ENCODE peak calls at places on chromosomes 16 and 17, in four cellular contexts. P is transverse colon; O is activated CD8-positive, alpha-beta T cell treated with anti-CD3 and anti-CD28 coated beads for 36 hours; W is kidney tubule cell. C is an unnamed sample.

GRCh38 chr17:50719924-50720805 is 762 bp downstream of the LUC7L3 start:
- DNase-seq in W (no peak), O (no peak), P (no peak), C (no peak)

GRCh38 chr17:61133853-61134252 is 265.8 kb upstream of the TBX2 start:
- DNase-seq in W (no peak), O (no peak), P (no peak), C (no peak)

GRCh38 chr16:28866454-28866804 is 2.8 kb downstream of the SH2B1 start:
- DNase-seq in P (no peak), W (no peak), O (no peak), C (no peak)

GRCh38 chr17:66664336-66664735 is 170.6 kb upstream of the CACNG5 start:
- DNase-seq in O (no peak), P (no peak), W (no peak), C (no peak)

GRCh38 chr16:84922351-84923135 is 88.8 kb downstream of the ZDHHC7 start:
- DNase-seq in O (no peak), P (peak; percentile 63), W (no peak), C (no peak)

GRCh38 chr17:39304188-39304587 is 78.4 kb upstream of the STAC2 start:
- DNase-seq in P (no peak), W (no peak), O (no peak), C (no peak)

GRCh38 chr16:88372522-88372921 is 10.2 kb upstream of the ZNF469 start:
- DNase-seq in O (no peak), W (no peak), P (no peak), C (no peak)

GRCh38 chr17:33973491-33973890 is 281.6 kb upstream of the CCL2 start:
- DNase-seq in W (no peak), P (no peak), O (no peak), C (no peak)

GRCh38 chr16:81140930-81141780 is 45.0 kb upstream of the GCSH start:
- DNase-seq in P (no peak), W (no peak), O (peak; percentile 35), C (peak; percentile 60)

GRCh38 chr17:76689859-76690258 is 20.9 kb downstream of the MXRA7 start:
- DNase-seq in W (no peak), P (no peak), O (no peak), C (no peak)

GRCh38 chr16:456891-457483 is 31.5 kb downstream of the RAB11FIP3 start:
- DNase-seq in O (no peak), W (no peak), P (no peak), C (no peak)

GRCh38 chr17:48427598-48427997 is 2.4 kb downstream of the SKAP1 start:
- DNase-seq in W (peak; percentile 35), P (peak; percentile 31), O (peak; percentile 92), C (no peak)

GRCh38 chr17:9044796-9045470 is 23.6 kb downstream of the NTN1 start:
- DNase-seq in O (no peak), P (no peak), W (no peak), C (no peak)

GRCh38 chr17:47806026-47806912 is 15.3 kb downstream of the OSBPL7 start:
- DNase-seq in P (no peak), W (no peak), O (no peak), C (no peak)

GRCh38 chr17:51442112-51442865 is 181.9 kb downstream of the UTP18 start:
- DNase-seq in P (no peak), O (no peak), W (no peak), C (no peak)

GRCh38 chr17:6756425-6757012 is 673 bp downstream of the XAF1 start:
- DNase-seq in O (no peak), W (no peak), P (no peak), C (no peak)

GRCh38 chr17:39617446-39618251 is 9.1 kb upstream of the PPP1R1B start:
- DNase-seq in W (peak; percentile 71), O (peak; percentile 59), P (peak; percentile 83), C (peak; percentile 100)

GRCh38 chr17:34163681-34164080 is 91.4 kb upstream of the CCL2 start:
- DNase-seq in P (no peak), W (peak; percentile 32), O (no peak), C (no peak)

GRCh38 chr16:51103590-51103989 is 47.5 kb downstream of the SALL1 start:
- DNase-seq in P (no peak), W (no peak), O (no peak), C (no peak)

GRCh38 chr16:88334517-88335149 is 48.1 kb upstream of the ZNF469 start:
- DNase-seq in O (no peak), W (peak; percentile 40), P (no peak), C (no peak)

GRCh38 chr17:6427284-6427781 is 7.6 kb downstream of the AIPL1 start:
- DNase-seq in W (peak; percentile 51), O (peak; percentile 80), P (no peak), C (no peak)

GRCh38 chr16:88882358-88883030 is 16.0 kb upstream of the PABPN1L start:
- DNase-seq in P (peak; percentile 65), W (no peak), O (no peak), C (no peak)

GRCh38 chr16:78216166-78216745 is 116.8 kb downstream of the WWOX start:
- DNase-seq in P (no peak), W (no peak), O (no peak), C (no peak)

GRCh38 chr17:38798614-38799500 is 499 bp downstream of the PIP4K2B start:
- DNase-seq in W (peak; percentile 48), P (peak; percentile 62), O (peak; percentile 65), C (no peak)

GRCh38 chr17:21814776-21815175 is 122.5 kb downstream of the KCNJ18 start:
- DNase-seq in W (peak; percentile 1), P (no peak), O (no peak), C (no peak)

GRCh38 chr17:46013502-46014165 is 14.6 kb downstream of the STH start:
- DNase-seq in O (no peak), P (no peak), W (no peak), C (no peak)

GRCh38 chr17:44794699-44795413 is 35.2 kb downstream of the GJC1 start:
- DNase-seq in P (no peak), W (peak; percentile 99), O (no peak), C (no peak)

GRCh38 chr17:46722662-46723285 is 95.7 kb downstream of the WNT3 start:
- DNase-seq in W (peak; percentile 82), O (no peak), P (no peak), C (no peak)

GRCh38 chr17:79519152-79519523 is 91.7 kb downstream of the RBFOX3 start:
- DNase-seq in W (no peak), O (no peak), P (no peak), C (no peak)

GRCh38 chr17:62627219-62627903 is at the start of gene MRC2:
- DNase-seq in O (peak; percentile 62), P (peak; percentile 35), W (peak; percentile 62), C (peak; percentile 19)

GRCh38 chr17:72931163-72931562 is 161.3 kb downstream of the SLC39A11 start:
- DNase-seq in P (no peak), W (peak; percentile 35), O (peak; percentile 54), C (no peak)

GRCh38 chr17:66593116-66593515 is 241.8 kb upstream of the CACNG5 start:
- DNase-seq in W (no peak), P (no peak), O (no peak), C (no peak)

GRCh38 chr17:2054740-2055493 is at the start of gene HIC1:
- DNase-seq in O (peak; percentile 84), W (peak; percentile 76), P (peak; percentile 77), C (peak; percentile 73)

GRCh38 chr16:1687427-1688316 is 9.6 kb downstream of the JPT2 start:
- DNase-seq in W (peak; percentile 91), P (no peak), O (no peak), C (no peak)

GRCh38 chr16:57380671-57381462 is 8.6 kb downstream of the CX3CL1 start:
- DNase-seq in O (peak; percentile 24), P (no peak), W (peak; percentile 66), C (peak; percentile 69)

GRCh38 chr17:74530751-74531150 is 524 bp downstream of the CD300LB start:
- DNase-seq in O (no peak), W (no peak), P (no peak), C (no peak)

GRCh38 chr17:57869599-57870282 is 19.9 kb upstream of the MRPS23 start:
- DNase-seq in O (no peak), W (peak; percentile 63), P (no peak), C (no peak)

C was measured in Calu3.